ENCODE peak calls at places on chromosomes 3 and 15, in nine cellular contexts. K is T-helper 1 cell; S is CD8-positive, alpha-beta memory T cell; R is activated CD4-positive, alpha-beta T cell treated with anti-CD3 and anti-CD28 coated beads, Interleukin-2, amount 10 ng/mL, durations not matched to agents 7 days and 5 days; T is skeletal muscle cell; F is right atrium auricular region; E is colonic mucosa; X is ACHN; G is HS-5. J is an unnamed sample.

GRCh38 chr15:90227816-90228772 is 5.6 kb downstream of the CIB1 start:
- DNase-seq in K (no peak), S (no peak), R (no peak), T (no peak), F (no peak), E (no peak), X (no peak), G (no peak), J (no peak)

GRCh38 chr3:8210752-8211405 is 290.7 kb upstream of the LMCD1 start:
- DNase-seq in K (no peak), S (no peak), R (no peak), T (peak), F (no peak), E (no peak), X (no peak), G (peak), J (no peak)

GRCh38 chr3:139533781-139534443 is 5.6 kb downstream of the RBP1 start:
- DNase-seq in K (no peak), S (no peak), R (no peak), T (no peak), F (no peak), E (no peak), X (peak), G (no peak), J (no peak)

GRCh38 chr3:30393079-30393478 is 213.3 kb upstream of the TGFBR2 start:
- DNase-seq in K (no peak), S (no peak), R (no peak), T (no peak), F (no peak), E (no peak), X (no peak), G (no peak), J (no peak)

GRCh38 chr3:99175276-99175801 is 273.8 kb upstream of the DCBLD2 start:
- DNase-seq in K (no peak), S (no peak), R (no peak), T (no peak), F (no peak), E (no peak), X (no peak), G (no peak), J (no peak)

GRCh38 chr3:163481738-163482137 is 1596.6 kb downstream of the SI start:
- DNase-seq in K (no peak), S (no peak), R (no peak), T (no peak), F (no peak), E (no peak), X (no peak), G (no peak), J (no peak)

GRCh38 chr15:57873564-57874209 is 167.2 kb downstream of the POLR2M start:
- DNase-seq in K (no peak), S (no peak), R (no peak), T (peak), F (no peak), E (no peak), X (no peak), G (peak), J (no peak)

GRCh38 chr15:34084086-34084485 is 17.6 kb downstream of the EMC7 start:
- DNase-seq in K (no peak), S (no peak), R (no peak), T (no peak), F (no peak), E (peak), X (no peak), G (no peak), J (no peak)

GRCh38 chr3:80152692-80153091 is 384.9 kb upstream of the ROBO1 start:
- DNase-seq in K (no peak), S (no peak), R (no peak), T (no peak), F (no peak), E (no peak), X (no peak), G (no peak), J (no peak)

GRCh38 chr15:36758800-36759199 is 179.4 kb downstream of the CDIN1 start:
- DNase-seq in K (no peak), S (no peak), R (no peak), T (no peak), F (no peak), E (no peak), X (no peak), G (no peak), J (no peak)

GRCh38 chr3:86867990-86868389 is 123.0 kb downstream of the VGLL3 start:
- DNase-seq in K (no peak), S (no peak), R (no peak), T (peak), F (no peak), E (no peak), X (no peak), G (no peak), J (no peak)